ENCODE peak calls at places on chromosomes 4 and X, in four cellular contexts. One of them, this sample, is unnamed.

GRCh38 chrX:22396408-22396807 is 123.7 kb downstream of the CBLL2 start:
- DNase-seq in ovary: no peak
- DNase-seq in breast epithelium: no peak
- DNase-seq in CD8-positive, alpha-beta memory T cell: no peak
- DNase-seq in this sample: no peak

GRCh38 chr4:4385729-4386295 is 1.1 kb upstream of the NSG1 start:
- DNase-seq in ovary: no peak
- DNase-seq in breast epithelium: no peak
- DNase-seq in CD8-positive, alpha-beta memory T cell: no peak
- DNase-seq in this sample: no peak

GRCh38 chrX:129782706-129783105 is 3.0 kb downstream of the SASH3 start:
- DNase-seq in ovary: no peak
- DNase-seq in breast epithelium: no peak
- DNase-seq in CD8-positive, alpha-beta memory T cell: no peak
- DNase-seq in this sample: no peak

GRCh38 chr4:184751585-184751956 is 17.7 kb upstream of the CENPU start:
- DNase-seq in ovary: no peak
- DNase-seq in breast epithelium: no peak
- DNase-seq in CD8-positive, alpha-beta memory T cell: no peak
- DNase-seq in this sample: no peak

GRCh38 chr4:138039010-138039409 is 203.1 kb downstream of the SLC7A11 start:
- DNase-seq in ovary: no peak
- DNase-seq in breast epithelium: no peak
- DNase-seq in CD8-positive, alpha-beta memory T cell: no peak
- DNase-seq in this sample: no peak

GRCh38 chrX:96704661-96705060 is 20.0 kb downstream of the DIAPH2 start:
- DNase-seq in ovary: no peak
- DNase-seq in breast epithelium: no peak
- DNase-seq in CD8-positive, alpha-beta memory T cell: no peak
- DNase-seq in this sample: no peak

GRCh38 chr4:95084584-95084983 is 326.8 kb downstream of the BMPR1B start:
- DNase-seq in ovary: no peak
- DNase-seq in breast epithelium: no peak
- DNase-seq in CD8-positive, alpha-beta memory T cell: no peak
- DNase-seq in this sample: no peak

GRCh38 chr4:11628093-11628725 is 199.5 kb upstream of the HS3ST1 start:
- DNase-seq in ovary: no peak
- DNase-seq in breast epithelium: no peak
- DNase-seq in CD8-positive, alpha-beta memory T cell: no peak
- DNase-seq in this sample: no peak

GRCh38 chrX:136028383-136028984 is 43.2 kb downstream of the SLC9A6 start:
- DNase-seq in ovary: no peak
- DNase-seq in breast epithelium: no peak
- DNase-seq in CD8-positive, alpha-beta memory T cell: peak; percentile 33
- DNase-seq in this sample: no peak

GRCh38 chr4:6641164-6641970 is 882 bp downstream of the MRFAP1 start:
- DNase-seq in ovary: peak; percentile 65
- DNase-seq in breast epithelium: peak; percentile 54
- DNase-seq in CD8-positive, alpha-beta memory T cell: peak; percentile 61
- DNase-seq in this sample: peak; percentile 67

GRCh38 chr4:114132830-114133229 is 153.4 kb upstream of the ARSJ start:
- DNase-seq in ovary: no peak
- DNase-seq in breast epithelium: no peak
- DNase-seq in CD8-positive, alpha-beta memory T cell: no peak
- DNase-seq in this sample: no peak

GRCh38 chr4:40586729-40587128 is 42.9 kb downstream of the RBM47 start:
- DNase-seq in ovary: no peak
- DNase-seq in breast epithelium: no peak
- DNase-seq in CD8-positive, alpha-beta memory T cell: no peak
- DNase-seq in this sample: peak; percentile 58

GRCh38 chrX:106898462-106898861 is 4.7 kb downstream of the RIPPLY1 start:
- DNase-seq in ovary: no peak
- DNase-seq in breast epithelium: no peak
- DNase-seq in CD8-positive, alpha-beta memory T cell: no peak
- DNase-seq in this sample: no peak

GRCh38 chr4:162456106-162456505 is 292.3 kb upstream of the FSTL5 start:
- DNase-seq in ovary: no peak
- DNase-seq in breast epithelium: no peak
- DNase-seq in CD8-positive, alpha-beta memory T cell: no peak
- DNase-seq in this sample: no peak

DNA sequence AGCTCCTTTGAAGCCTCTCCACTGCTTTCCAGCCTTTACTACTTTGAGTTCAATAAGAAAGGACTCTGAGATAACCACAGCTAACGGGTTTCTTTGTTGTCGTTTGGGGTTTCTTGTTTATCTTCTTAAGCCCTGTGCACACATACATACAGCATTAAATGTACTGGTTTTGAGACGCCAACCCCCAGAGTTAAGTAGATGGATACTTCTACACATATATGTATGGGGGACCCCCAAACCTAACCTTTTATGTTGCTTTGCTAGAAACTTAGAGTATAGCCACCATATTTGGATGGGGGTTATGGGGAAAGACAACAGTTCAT is 696 bp downstream of the CEP135 start:
- DNase-seq in ovary: no peak
- DNase-seq in breast epithelium: no peak
- DNase-seq in CD8-positive, alpha-beta memory T cell: no peak
- DNase-seq in this sample: no peak
- H3K4me1 ChIP-seq in ovary: peaks cover 10% of the 10 kb centered on the region
- H3K4me1 ChIP-seq in breast epithelium: peaks cover 3% of the 10 kb centered on the region
- H3K4me1 ChIP-seq in CD8-positive, alpha-beta memory T cell: peaks cover 29% of the 10 kb centered on the region
- H3K4me1 ChIP-seq in this sample: peaks cover 18% of the 10 kb centered on the region

GRCh38 chrX:31237189-31237588 is 165.3 kb upstream of the FTHL17 start:
- DNase-seq in ovary: no peak
- DNase-seq in breast epithelium: no peak
- DNase-seq in CD8-positive, alpha-beta memory T cell: no peak
- DNase-seq in this sample: no peak

GRCh38 chrX:31240982-31241381 is 169.1 kb upstream of the FTHL17 start:
- DNase-seq in ovary: no peak
- DNase-seq in breast epithelium: no peak
- DNase-seq in CD8-positive, alpha-beta memory T cell: no peak
- DNase-seq in this sample: no peak

GRCh38 chrX:31233941-31234496 is 162.2 kb upstream of the FTHL17 start:
- DNase-seq in ovary: no peak
- DNase-seq in breast epithelium: no peak
- DNase-seq in CD8-positive, alpha-beta memory T cell: no peak
- DNase-seq in this sample: no peak

GRCh38 chrX:31232506-31232905 is 160.7 kb upstream of the FTHL17 start:
- DNase-seq in ovary: no peak
- DNase-seq in breast epithelium: no peak
- DNase-seq in CD8-positive, alpha-beta memory T cell: no peak
- DNase-seq in this sample: no peak

DNA sequence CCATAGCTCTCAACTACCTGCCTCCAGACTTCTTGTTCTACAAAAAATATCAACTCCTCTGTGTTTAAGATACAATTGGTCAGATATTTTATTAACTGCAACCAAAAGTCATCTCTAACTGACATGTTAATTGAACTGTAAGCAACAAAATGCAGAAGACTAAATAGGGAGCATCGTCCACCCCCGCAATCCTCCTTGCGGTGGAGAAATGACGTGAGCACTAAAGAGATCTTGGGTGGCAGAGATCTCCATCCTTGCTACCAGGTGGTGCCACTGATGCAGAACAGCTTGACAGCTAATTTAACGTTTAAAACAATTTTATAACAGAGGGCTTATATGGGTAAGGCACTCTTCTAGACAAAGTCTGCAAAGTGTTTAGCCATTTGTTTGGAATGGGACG is 164.4 kb upstream of the FTHL17 start:
- DNase-seq in ovary: no peak
- DNase-seq in breast epithelium: no peak
- DNase-seq in CD8-positive, alpha-beta memory T cell: no peak
- DNase-seq in this sample: no peak
- H3K4me1 ChIP-seq in ovary: no peaks in the 10 kb centered on the region
- H3K4me1 ChIP-seq in breast epithelium: no peaks in the 10 kb centered on the region
- H3K4me1 ChIP-seq in CD8-positive, alpha-beta memory T cell: no peaks in the 10 kb centered on the region
- H3K4me1 ChIP-seq in this sample: no peaks in the 10 kb centered on the region

GRCh38 chr4:87363552-87363951 is 27.4 kb downstream of the HSD17B11 start:
- DNase-seq in ovary: no peak
- DNase-seq in breast epithelium: no peak
- DNase-seq in CD8-positive, alpha-beta memory T cell: no peak
- DNase-seq in this sample: no peak
- H3K4me1 ChIP-seq in ovary: no peaks in the 10 kb centered on the region
- H3K4me1 ChIP-seq in breast epithelium: no peaks in the 10 kb centered on the region
- H3K4me1 ChIP-seq in CD8-positive, alpha-beta memory T cell: no peaks in the 10 kb centered on the region
- H3K4me1 ChIP-seq in this sample: no peaks in the 10 kb centered on the region

GRCh38 chr4:53480909-53481308 is 103.5 kb downstream of the FIP1L1 start:
- DNase-seq in ovary: no peak
- DNase-seq in breast epithelium: no peak
- DNase-seq in CD8-positive, alpha-beta memory T cell: no peak
- DNase-seq in this sample: no peak

GRCh38 chr4:53478671-53479456 is 101.4 kb downstream of the FIP1L1 start:
- DNase-seq in ovary: no peak
- DNase-seq in breast epithelium: no peak
- DNase-seq in CD8-positive, alpha-beta memory T cell: no peak
- DNase-seq in this sample: peak; percentile 62

GRCh38 chr4:53479731-53480525 is 102.5 kb downstream of the FIP1L1 start:
- DNase-seq in ovary: no peak
- DNase-seq in breast epithelium: no peak
- DNase-seq in CD8-positive, alpha-beta memory T cell: no peak
- DNase-seq in this sample: no peak

GRCh38 chr4:53483250-53483649 is 105.8 kb downstream of the FIP1L1 start:
- DNase-seq in ovary: no peak
- DNase-seq in breast epithelium: no peak
- DNase-seq in CD8-positive, alpha-beta memory T cell: no peak
- DNase-seq in this sample: no peak

DNA sequence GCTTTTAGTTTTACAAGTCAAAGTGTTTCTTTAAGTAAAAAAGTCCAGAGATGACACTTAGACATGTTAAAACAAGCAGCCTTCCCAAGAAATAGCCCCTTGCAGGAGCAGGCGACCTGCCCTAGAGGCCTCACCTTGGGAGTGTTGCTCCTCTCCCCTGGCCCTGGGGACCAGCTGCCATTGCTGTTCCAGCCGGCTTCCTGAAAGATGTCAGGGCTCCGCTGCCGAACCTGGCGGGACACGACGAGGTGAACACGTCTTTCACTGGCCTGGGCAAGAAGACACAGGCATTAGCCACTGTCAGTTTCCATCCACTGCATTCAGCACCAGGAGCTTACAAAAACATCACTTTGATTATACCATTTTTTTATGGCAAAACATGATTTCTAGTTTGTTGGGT is 104.1 kb downstream of the FIP1L1 start:
- DNase-seq in ovary: no peak
- DNase-seq in breast epithelium: no peak
- DNase-seq in CD8-positive, alpha-beta memory T cell: no peak
- DNase-seq in this sample: no peak
- H3K4me1 ChIP-seq in ovary: peaks cover 16% of the 10 kb centered on the region
- H3K4me1 ChIP-seq in breast epithelium: no peaks in the 10 kb centered on the region
- H3K4me1 ChIP-seq in CD8-positive, alpha-beta memory T cell: no peaks in the 10 kb centered on the region
- H3K4me1 ChIP-seq in this sample: peaks cover 21% of the 10 kb centered on the region

GRCh38 chrX:150575415-150575814 is 7.0 kb downstream of the MTM1 start:
- DNase-seq in ovary: no peak
- DNase-seq in breast epithelium: no peak
- DNase-seq in CD8-positive, alpha-beta memory T cell: peak; percentile 26
- DNase-seq in this sample: no peak

GRCh38 chrX:150573702-150574101 is 5.3 kb downstream of the MTM1 start:
- DNase-seq in ovary: no peak
- DNase-seq in breast epithelium: no peak
- DNase-seq in CD8-positive, alpha-beta memory T cell: no peak
- DNase-seq in this sample: no peak

GRCh38 chrX:150577174-150577573 is 8.8 kb downstream of the MTM1 start:
- DNase-seq in ovary: no peak
- DNase-seq in breast epithelium: no peak
- DNase-seq in CD8-positive, alpha-beta memory T cell: no peak
- DNase-seq in this sample: no peak

GRCh38 chrX:150572206-150572605 is 3.8 kb downstream of the MTM1 start:
- DNase-seq in ovary: no peak
- DNase-seq in breast epithelium: no peak
- DNase-seq in CD8-positive, alpha-beta memory T cell: no peak
- DNase-seq in this sample: no peak

DNA sequence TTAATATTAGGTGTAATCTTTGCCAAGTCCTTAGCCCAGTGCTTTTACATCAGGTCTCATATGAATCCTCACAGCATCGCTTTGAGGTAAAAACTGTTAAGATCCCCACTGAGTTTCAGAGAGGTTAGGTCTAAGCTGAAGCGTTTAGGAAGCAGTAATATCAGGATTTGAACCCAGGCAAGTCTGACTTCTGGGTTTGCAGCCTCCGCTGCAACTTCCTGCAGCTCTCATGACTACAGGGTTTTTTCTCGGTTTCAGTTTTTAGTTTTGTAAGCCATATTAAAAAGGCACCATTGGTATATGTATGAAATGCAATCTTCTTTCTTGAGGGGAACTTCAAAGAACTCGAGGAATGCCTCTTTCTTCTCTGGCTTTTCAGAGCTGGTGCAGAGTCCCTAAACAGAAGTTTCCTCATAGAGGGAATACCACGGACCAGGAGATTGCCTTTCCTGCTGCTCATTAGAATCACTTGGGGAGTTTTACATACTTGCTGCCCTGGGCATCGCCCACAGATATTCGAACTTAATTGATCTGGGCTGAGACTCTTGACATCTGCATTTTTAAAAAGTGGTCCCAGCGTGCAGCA is 6.5 kb downstream of the MTM1 start:
- DNase-seq in ovary: no peak
- DNase-seq in breast epithelium: no peak
- DNase-seq in CD8-positive, alpha-beta memory T cell: no peak
- DNase-seq in this sample: no peak
- H3K4me1 ChIP-seq in ovary: peaks cover 3% of the 10 kb centered on the region
- H3K4me1 ChIP-seq in breast epithelium: no peaks in the 10 kb centered on the region
- H3K4me1 ChIP-seq in CD8-positive, alpha-beta memory T cell: peaks cover 78% of the 10 kb centered on the region
- H3K4me1 ChIP-seq in this sample: peaks cover 34% of the 10 kb centered on the region

GRCh38 chr4:8202526-8203375 is 3.7 kb downstream of the SH3TC1 start:
- DNase-seq in ovary: no peak
- DNase-seq in breast epithelium: no peak
- DNase-seq in CD8-positive, alpha-beta memory T cell: no peak
- DNase-seq in this sample: no peak

GRCh38 chr4:8201341-8201781 is 2.3 kb downstream of the SH3TC1 start:
- DNase-seq in ovary: no peak
- DNase-seq in breast epithelium: no peak
- DNase-seq in CD8-positive, alpha-beta memory T cell: peak; percentile 25
- DNase-seq in this sample: no peak

GRCh38 chr4:8200302-8200975 is 1.3 kb downstream of the SH3TC1 start:
- DNase-seq in ovary: no peak
- DNase-seq in breast epithelium: no peak
- DNase-seq in CD8-positive, alpha-beta memory T cell: peak; percentile 16
- DNase-seq in this sample: peak; percentile 70

GRCh38 chr4:8203817-8204216 is 4.7 kb downstream of the SH3TC1 start:
- DNase-seq in ovary: no peak
- DNase-seq in breast epithelium: no peak
- DNase-seq in CD8-positive, alpha-beta memory T cell: no peak
- DNase-seq in this sample: no peak

DNA sequence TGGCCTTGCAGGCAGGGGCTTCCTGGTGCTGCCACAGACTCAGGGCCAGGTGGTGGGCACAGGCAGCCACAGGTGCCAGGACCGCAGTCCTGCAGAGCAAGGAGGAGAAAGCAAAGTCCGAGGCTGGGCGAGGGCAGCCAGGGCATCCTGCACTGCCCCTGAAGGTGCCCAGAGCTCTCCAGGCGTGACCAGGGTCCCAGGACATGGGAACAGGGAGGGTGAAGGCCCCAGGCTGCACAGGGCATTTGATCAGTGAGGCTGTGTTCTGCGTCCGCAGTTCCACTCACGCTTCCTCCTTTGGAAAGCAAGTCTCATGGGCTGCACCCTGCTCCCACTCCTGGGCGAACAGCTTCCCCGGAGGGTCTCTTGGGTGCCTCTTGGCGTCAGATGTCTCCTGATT is 3.0 kb downstream of the SH3TC1 start:
- DNase-seq in ovary: no peak
- DNase-seq in breast epithelium: no peak
- DNase-seq in CD8-positive, alpha-beta memory T cell: no peak
- DNase-seq in this sample: no peak
- H3K4me1 ChIP-seq in ovary: peaks cover 12% of the 10 kb centered on the region
- H3K4me1 ChIP-seq in breast epithelium: no peaks in the 10 kb centered on the region
- H3K4me1 ChIP-seq in CD8-positive, alpha-beta memory T cell: peaks cover 43% of the 10 kb centered on the region
- H3K4me1 ChIP-seq in this sample: peaks cover 27% of the 10 kb centered on the region

GRCh38 chr4:1769692-1770091 is 23.4 kb upstream of the FGFR3 start:
- DNase-seq in ovary: no peak
- DNase-seq in breast epithelium: no peak
- DNase-seq in CD8-positive, alpha-beta memory T cell: no peak
- DNase-seq in this sample: no peak
- H3K4me1 ChIP-seq in ovary: no peaks in the 10 kb centered on the region
- H3K4me1 ChIP-seq in breast epithelium: no peaks in the 10 kb centered on the region
- H3K4me1 ChIP-seq in CD8-positive, alpha-beta memory T cell: no peaks in the 10 kb centered on the region
- H3K4me1 ChIP-seq in this sample: peaks cover 8% of the 10 kb centered on the region

This sample was measured in adrenal gland.